ENCODE peak calls at places on chromosomes 7 and 10, in four cellular contexts. O is thoracic aorta, C is IMR-90, R is MM.1S. U is an unnamed sample.

GRCh38 chr10:11272915-11273389 is 255.3 kb downstream of the CELF2 start:
- DNase-seq in C (no peak), O (no peak), R (no peak), U (no peak)

GRCh38 chr7:16916111-16916639 is 34.4 kb upstream of the AGR3 start:
- DNase-seq in C (peak; percentile 89), O (no peak), R (no peak), U (peak; percentile 91)

GRCh38 chr7:99623091-99623693 is 6.4 kb downstream of the ZSCAN25 start:
- DNase-seq in O (no peak), C (no peak), R (no peak), U (peak; percentile 13)

GRCh38 chr10:100370561-100370975 is 23.5 kb downstream of the SCD start:
- DNase-seq in C (peak; percentile 27), O (no peak), R (peak; percentile 62), U (no peak)

GRCh38 chr10:127921075-127921750 is 14.3 kb downstream of the PTPRE start:
- DNase-seq in C (no peak), R (no peak), O (no peak), U (no peak)

GRCh38 chr7:74262639-74263398 is 8.6 kb upstream of the RFC2 start:
- DNase-seq in O (no peak), R (no peak), C (no peak), U (no peak)

GRCh38 chr10:80204801-80205477 is 398 bp downstream of the ANXA11 start:
- DNase-seq in O (no peak), R (peak; percentile 34), C (peak; percentile 30), U (peak; percentile 25)

GRCh38 chr7:132709971-132710567 is 133.8 kb upstream of the PLXNA4 start:
- DNase-seq in R (no peak), C (peak; percentile 41), O (no peak), U (peak; percentile 8)

GRCh38 chr7:118195837-118196474 is 12.0 kb downstream of the LSM8 start:
- DNase-seq in C (peak; percentile 70), R (peak; percentile 69), O (peak; percentile 17), U (peak; percentile 43)

GRCh38 chr10:101053516-101053915 is 8.3 kb upstream of the KAZALD1 start:
- DNase-seq in O (no peak), R (no peak), C (peak; percentile 74), U (no peak)

GRCh38 chr7:12119638-12120303 is 91.3 kb upstream of the TMEM106B start:
- DNase-seq in C (no peak), O (no peak), R (no peak), U (no peak)

GRCh38 chr7:101933685-101934084 is 116.3 kb downstream of the CUX1 start:
- DNase-seq in R (no peak), O (no peak), C (no peak), U (peak; percentile 42)

GRCh38 chr7:54159088-54159487 is 383.1 kb upstream of the VSTM2A start:
- DNase-seq in R (no peak), O (no peak), C (no peak), U (no peak)

GRCh38 chr7:99605527-99605926 is 7.5 kb downstream of the TMEM225B start:
- DNase-seq in C (no peak), R (no peak), O (no peak), U (no peak)

GRCh38 chr10:127041561-127041960 is 136.3 kb downstream of the DOCK1 start:
- DNase-seq in C (peak; percentile 95), O (no peak), R (no peak), U (peak; percentile 90)

GRCh38 chr10:3102721-3103410 is 35.5 kb downstream of the PFKP start:
- DNase-seq in C (peak; percentile 36), O (no peak), R (no peak), U (peak; percentile 66)

GRCh38 chr10:46557319-46558140 is 1.1 kb upstream of the GPRIN2 start:
- DNase-seq in O (peak; percentile 1), R (peak; percentile 0), C (no peak), U (no peak)

GRCh38 chr7:151876899-151877777 is at the start of gene PRKAG2:
- DNase-seq in C (no peak), R (peak; percentile 57), O (peak; percentile 41), U (no peak)

GRCh38 chr7:94700926-94701554 is 45.1 kb upstream of the SGCE start:
- DNase-seq in O (no peak), C (peak; percentile 19), R (no peak), U (no peak)

GRCh38 chr7:26853788-26854393 is 10.5 kb downstream of the SKAP2 start:
- DNase-seq in C (peak; percentile 75), R (peak; percentile 42), O (no peak), U (peak; percentile 32)

GRCh38 chr10:131013281-131013680 is 298.2 kb downstream of the TCERG1L start:
- DNase-seq in R (no peak), C (no peak), O (no peak), U (no peak)

GRCh38 chr7:95686109-95686508 is 86.2 kb upstream of the DYNC1I1 start:
- DNase-seq in R (peak; percentile 67), C (peak; percentile 39), O (peak; percentile 10), U (peak; percentile 23)

GRCh38 chr10:80158598-80159127 is 26.1 kb downstream of the PLAC9 start:
- DNase-seq in R (no peak), O (peak; percentile 83), C (peak; percentile 99), U (peak; percentile 97)

GRCh38 chr7:156948361-156948760 is 1.2 kb upstream of the NOM1 start:
- DNase-seq in R (peak; percentile 5), O (no peak), C (no peak), U (no peak)

GRCh38 chr7:146096994-146097393 is 19.6 kb upstream of the CNTNAP2 start:
- DNase-seq in O (no peak), C (no peak), R (peak; percentile 20), U (no peak)

GRCh38 chr10:33126742-33127141 is 168.7 kb upstream of the ITGB1 start:
- DNase-seq in O (no peak), R (no peak), C (no peak), U (no peak)

GRCh38 chr10:101778781-101779543 is 3.0 kb upstream of the FGF8 start:
- DNase-seq in C (no peak), O (no peak), R (peak; percentile 63), U (peak; percentile 21)

GRCh38 chr7:73642834-73643233 is 18.5 kb upstream of the MLXIPL start:
- DNase-seq in R (no peak), O (no peak), C (no peak), U (peak; percentile 17)

GRCh38 chr10:128859738-128860386 is 607.2 kb upstream of the MGMT start:
- DNase-seq in O (no peak), R (peak; percentile 54), C (no peak), U (no peak)

GRCh38 chr7:87628780-87629569 is 777 bp downstream of the RUNDC3B start:
- DNase-seq in C (no peak), O (no peak), R (peak; percentile 69), U (no peak)

GRCh38 chr10:81950358-81950757 is 75.4 kb downstream of the NRG3 start:
- DNase-seq in O (no peak), C (no peak), R (no peak), U (no peak)

GRCh38 chr7:47392241-47392759 is 189.6 kb downstream of the TNS3 start:
- DNase-seq in C (peak; percentile 82), R (no peak), O (no peak), U (peak; percentile 98)

GRCh38 chr7:104529567-104529966 is 201.2 kb downstream of the LHFPL3 start:
- DNase-seq in C (no peak), R (no peak), O (no peak), U (no peak)

GRCh38 chr10:121578965-121579364 is 19.3 kb downstream of the FGFR2 start:
- DNase-seq in O (no peak), C (no peak), R (no peak), U (no peak)

GRCh38 chr10:121579656-121580055 is 18.6 kb downstream of the FGFR2 start:
- DNase-seq in R (no peak), O (no peak), C (no peak), U (no peak)

GRCh38 chr10:121583857-121584256 is 14.4 kb downstream of the FGFR2 start:
- DNase-seq in R (no peak), C (no peak), O (no peak), U (no peak)

GRCh38 chr10:121580276-121581116 is 17.7 kb downstream of the FGFR2 start:
- DNase-seq in R (no peak), O (no peak), C (no peak), U (no peak)

GRCh38 chr10:121583258-121583657 is 15.0 kb downstream of the FGFR2 start:
- DNase-seq in O (no peak), C (no peak), R (no peak), U (no peak)
- H3K4me1 ChIP-seq in O (no peaks in the 10 kb centered on the region), C (no peaks in the 10 kb centered on the region), R (no peaks in the 10 kb centered on the region), U (no peaks in the 10 kb centered on the region)

GRCh38 chr10:48603421-48604038 is 1.3 kb downstream of the ARHGAP22 start:
- DNase-seq in C (peak; percentile 35), R (no peak), O (no peak), U (no peak)

GRCh38 chr10:48601789-48602188 is 3.1 kb downstream of the ARHGAP22 start:
- DNase-seq in C (no peak), R (no peak), O (no peak), U (no peak)

GRCh38 chr10:48600645-48601505 is 4.0 kb downstream of the ARHGAP22 start:
- DNase-seq in R (no peak), C (no peak), O (no peak), U (no peak)

GRCh38 chr10:48604039-48604407 is 850 bp downstream of the ARHGAP22 start:
- DNase-seq in R (no peak), C (no peak), O (no peak), U (no peak)

DNA sequence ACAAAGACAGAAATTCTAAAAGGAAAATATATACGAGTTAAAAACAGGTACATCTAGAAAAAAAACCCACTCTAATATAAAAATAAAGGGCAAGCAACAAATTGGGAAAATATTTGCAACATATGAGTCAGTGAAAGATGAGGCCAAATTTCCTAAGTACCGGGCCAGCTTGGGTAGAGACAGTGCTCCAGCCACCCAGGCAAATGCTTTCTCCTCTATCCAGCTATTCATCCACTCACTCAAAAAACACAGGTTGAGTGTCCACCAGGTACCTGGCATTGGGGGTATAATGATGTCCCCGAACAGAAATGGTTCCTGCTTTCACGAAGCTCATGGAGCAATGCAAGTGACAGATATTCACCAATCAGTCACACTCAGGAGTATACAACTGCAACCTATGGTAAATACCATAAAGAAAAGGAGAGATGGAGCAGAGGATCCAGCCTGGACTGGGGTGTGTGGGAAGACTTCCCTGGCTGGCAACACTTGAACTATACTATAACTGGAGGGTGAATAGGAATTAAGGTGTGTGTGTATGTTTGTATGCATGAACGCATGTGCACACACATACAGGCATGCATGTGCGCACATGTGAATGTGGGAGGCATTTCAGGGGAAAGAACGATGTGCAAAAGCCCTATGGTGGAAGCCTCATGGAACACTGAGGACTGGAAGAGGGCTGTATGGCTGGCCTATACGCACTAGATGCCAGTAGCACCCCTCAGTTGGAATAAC is 2.3 kb downstream of the ARHGAP22 start:
- DNase-seq in R (no peak), O (no peak), C (peak; percentile 29), U (no peak)
- H3K4me1 ChIP-seq in R (peaks cover 12% of the 10 kb centered on the region), O (peaks cover 1% of the 10 kb centered on the region), C (peaks cover 46% of the 10 kb centered on the region), U (peaks cover 47% of the 10 kb centered on the region)

GRCh38 chr10:986137-986825 is 2.0 kb upstream of the GTPBP4 start:
- DNase-seq in R (no peak), O (no peak), C (peak; percentile 79), U (peak; percentile 91)
- H3K4me1 ChIP-seq in R (peaks cover 8% of the 10 kb centered on the region), O (peaks cover 18% of the 10 kb centered on the region), C (peaks cover 13% of the 10 kb centered on the region), U (peaks cover 25% of the 10 kb centered on the region)

DNA sequence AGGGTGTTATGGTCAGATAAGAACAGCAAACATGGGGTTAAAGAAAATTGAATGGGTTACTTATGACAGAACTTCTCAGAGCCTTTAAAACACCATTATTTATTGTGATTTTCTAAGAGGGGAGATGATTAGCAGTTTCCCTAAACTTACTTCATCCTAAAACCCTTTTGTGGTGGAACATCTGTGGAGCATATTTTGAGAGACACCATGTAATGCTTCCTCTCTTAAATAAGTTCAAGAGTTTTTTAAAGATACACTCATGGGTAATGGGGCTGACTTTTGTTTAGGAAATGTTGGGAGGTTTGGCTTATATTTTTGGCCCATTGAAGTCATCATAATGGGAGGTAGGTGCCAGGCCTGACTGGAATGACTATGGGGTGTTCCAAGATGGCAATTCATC is 8.4 kb upstream of the PDCD4 start:
- DNase-seq in C (no peak), R (no peak), O (no peak), U (no peak)
- H3K4me1 ChIP-seq in C (peaks cover 21% of the 10 kb centered on the region), R (peaks cover 93% of the 10 kb centered on the region), O (peaks cover 42% of the 10 kb centered on the region), U (peaks cover 6% of the 10 kb centered on the region)

GRCh38 chr10:68880181-68880580 is 20.9 kb upstream of the DDX50 start:
- DNase-seq in O (no peak), R (no peak), C (no peak), U (no peak)
- H3K4me1 ChIP-seq in O (no peaks in the 10 kb centered on the region), R (no peaks in the 10 kb centered on the region), C (peaks cover 1% of the 10 kb centered on the region), U (no peaks in the 10 kb centered on the region)